ENCODE peak calls at places on chromosomes 1 and 21, in nine cellular contexts. One of them, this sample, is unnamed.

GRCh38 chr1:193011395-193011794 is 47.8 kb downstream of the UCHL5 start:
- DNase-seq in IMR-90: no peak
- DNase-seq in nephron progenitor cell: no peak
- DNase-seq in cardiac fibroblast: no peak
- DNase-seq in progenitor cell of endocrine pancreas: no peak
- DNase-seq in HFFc6: no peak
- DNase-seq in GM12865: no peak
- DNase-seq in GM06990: no peak
- DNase-seq in mesothelial cell of epicardium: no peak
- DNase-seq in this sample: no peak

GRCh38 chr21:35051287-35051818 is 2.3 kb upstream of the RUNX1 start:
- DNase-seq in IMR-90: peak
- DNase-seq in nephron progenitor cell: peak
- DNase-seq in cardiac fibroblast: peak
- DNase-seq in progenitor cell of endocrine pancreas: peak
- DNase-seq in HFFc6: no peak
- DNase-seq in GM12865: peak
- DNase-seq in GM06990: peak
- DNase-seq in mesothelial cell of epicardium: no peak
- DNase-seq in this sample: peak

GRCh38 chr1:170010443-170010842 is 64.1 kb downstream of the KIFAP3 start:
- DNase-seq in IMR-90: peak
- DNase-seq in nephron progenitor cell: peak
- DNase-seq in cardiac fibroblast: peak
- DNase-seq in progenitor cell of endocrine pancreas: no peak
- DNase-seq in HFFc6: peak
- DNase-seq in GM12865: peak
- DNase-seq in GM06990: no peak
- DNase-seq in mesothelial cell of epicardium: no peak
- DNase-seq in this sample: no peak

GRCh38 chr1:102891868-102892625 is 216.3 kb downstream of the COL11A1 start:
- DNase-seq in IMR-90: peak
- DNase-seq in nephron progenitor cell: no peak
- DNase-seq in cardiac fibroblast: peak
- DNase-seq in progenitor cell of endocrine pancreas: no peak
- DNase-seq in HFFc6: peak
- DNase-seq in GM12865: no peak
- DNase-seq in GM06990: no peak
- DNase-seq in mesothelial cell of epicardium: no peak
- DNase-seq in this sample: no peak

GRCh38 chr1:167761400-167761799 is 39.6 kb downstream of the MPZL1 start:
- DNase-seq in IMR-90: no peak
- DNase-seq in nephron progenitor cell: no peak
- DNase-seq in cardiac fibroblast: no peak
- DNase-seq in progenitor cell of endocrine pancreas: no peak
- DNase-seq in HFFc6: no peak
- DNase-seq in GM12865: no peak
- DNase-seq in GM06990: no peak
- DNase-seq in mesothelial cell of epicardium: no peak
- DNase-seq in this sample: no peak

GRCh38 chr1:151905070-151905442 is 4.3 kb downstream of the THEM4 start:
- DNase-seq in IMR-90: no peak
- DNase-seq in nephron progenitor cell: no peak
- DNase-seq in cardiac fibroblast: peak
- DNase-seq in progenitor cell of endocrine pancreas: no peak
- DNase-seq in HFFc6: no peak
- DNase-seq in GM12865: no peak
- DNase-seq in GM06990: no peak
- DNase-seq in mesothelial cell of epicardium: no peak
- DNase-seq in this sample: no peak

GRCh38 chr1:10594481-10595050 is 119.8 kb downstream of the PEX14 start:
- DNase-seq in IMR-90: no peak
- DNase-seq in nephron progenitor cell: no peak
- DNase-seq in cardiac fibroblast: no peak
- DNase-seq in progenitor cell of endocrine pancreas: no peak
- DNase-seq in HFFc6: no peak
- DNase-seq in GM12865: peak
- DNase-seq in GM06990: peak
- DNase-seq in mesothelial cell of epicardium: no peak
- DNase-seq in this sample: no peak

GRCh38 chr1:227197064-227197463 is 121.2 kb downstream of the CDC42BPA start:
- DNase-seq in IMR-90: no peak
- DNase-seq in nephron progenitor cell: no peak
- DNase-seq in cardiac fibroblast: no peak
- DNase-seq in progenitor cell of endocrine pancreas: no peak
- DNase-seq in HFFc6: no peak
- DNase-seq in GM12865: no peak
- DNase-seq in GM06990: no peak
- DNase-seq in mesothelial cell of epicardium: no peak
- DNase-seq in this sample: no peak

GRCh38 chr1:182392045-182393028 is 747 bp upstream of the GLUL start:
- DNase-seq in IMR-90: peak
- DNase-seq in nephron progenitor cell: no peak
- DNase-seq in cardiac fibroblast: peak
- DNase-seq in progenitor cell of endocrine pancreas: no peak
- DNase-seq in HFFc6: no peak
- DNase-seq in GM12865: peak
- DNase-seq in GM06990: no peak
- DNase-seq in mesothelial cell of epicardium: no peak
- DNase-seq in this sample: no peak

GRCh38 chr1:109768700-109769325 is 5.1 kb upstream of the EPS8L3 start:
- DNase-seq in IMR-90: no peak
- DNase-seq in nephron progenitor cell: no peak
- DNase-seq in cardiac fibroblast: no peak
- DNase-seq in progenitor cell of endocrine pancreas: no peak
- DNase-seq in HFFc6: no peak
- DNase-seq in GM12865: no peak
- DNase-seq in GM06990: no peak
- DNase-seq in mesothelial cell of epicardium: no peak
- DNase-seq in this sample: no peak

GRCh38 chr1:56627636-56628039 is 17.5 kb upstream of the PRKAA2 start:
- DNase-seq in IMR-90: peak
- DNase-seq in nephron progenitor cell: no peak
- DNase-seq in cardiac fibroblast: no peak
- DNase-seq in progenitor cell of endocrine pancreas: no peak
- DNase-seq in HFFc6: no peak
- DNase-seq in GM12865: no peak
- DNase-seq in GM06990: no peak
- DNase-seq in mesothelial cell of epicardium: no peak
- DNase-seq in this sample: no peak

GRCh38 chr1:201789245-201789644 is 39.7 kb upstream of the IPO9 start:
- DNase-seq in IMR-90: no peak
- DNase-seq in nephron progenitor cell: no peak
- DNase-seq in cardiac fibroblast: no peak
- DNase-seq in progenitor cell of endocrine pancreas: no peak
- DNase-seq in HFFc6: no peak
- DNase-seq in GM12865: no peak
- DNase-seq in GM06990: no peak
- DNase-seq in mesothelial cell of epicardium: no peak
- DNase-seq in this sample: no peak

GRCh38 chr1:76237201-76237600 is 162.7 kb downstream of the ST6GALNAC3 start:
- DNase-seq in IMR-90: no peak
- DNase-seq in nephron progenitor cell: no peak
- DNase-seq in cardiac fibroblast: no peak
- DNase-seq in progenitor cell of endocrine pancreas: no peak
- DNase-seq in HFFc6: no peak
- DNase-seq in GM12865: no peak
- DNase-seq in GM06990: no peak
- DNase-seq in mesothelial cell of epicardium: no peak
- DNase-seq in this sample: no peak

GRCh38 chr1:8189931-8190483 is 127.9 kb upstream of the SLC45A1 start:
- DNase-seq in IMR-90: peak
- DNase-seq in nephron progenitor cell: no peak
- DNase-seq in cardiac fibroblast: no peak
- DNase-seq in progenitor cell of endocrine pancreas: no peak
- DNase-seq in HFFc6: no peak
- DNase-seq in GM12865: no peak
- DNase-seq in GM06990: no peak
- DNase-seq in mesothelial cell of epicardium: no peak
- DNase-seq in this sample: no peak

GRCh38 chr1:189606795-189607476 is 870.7 kb downstream of the BRINP3 start:
- DNase-seq in IMR-90: peak
- DNase-seq in nephron progenitor cell: no peak
- DNase-seq in cardiac fibroblast: peak
- DNase-seq in progenitor cell of endocrine pancreas: no peak
- DNase-seq in HFFc6: no peak
- DNase-seq in GM12865: no peak
- DNase-seq in GM06990: no peak
- DNase-seq in mesothelial cell of epicardium: no peak
- DNase-seq in this sample: no peak

DNA sequence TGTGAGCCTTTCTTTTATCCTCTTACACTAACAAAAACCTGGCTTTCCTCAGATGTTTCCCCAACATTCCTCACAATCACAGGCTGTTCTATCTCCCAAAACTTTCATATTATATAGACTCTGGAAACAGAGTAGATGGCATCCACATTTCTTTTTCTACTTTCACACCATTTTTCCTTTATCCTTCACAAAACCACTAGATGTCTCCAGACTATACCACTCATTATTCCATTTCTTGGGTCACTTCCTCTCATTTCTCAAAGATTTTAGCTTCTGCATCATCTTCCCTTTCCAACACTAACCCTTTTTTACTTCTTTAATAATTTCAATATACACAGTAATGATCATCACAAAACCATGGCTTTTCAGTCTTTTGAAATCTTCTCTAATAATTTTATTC is 286.0 kb upstream of the DEPDC1 start:
- DNase-seq in IMR-90: no peak
- DNase-seq in nephron progenitor cell: no peak
- DNase-seq in cardiac fibroblast: no peak
- DNase-seq in progenitor cell of endocrine pancreas: no peak
- DNase-seq in HFFc6: no peak
- DNase-seq in GM12865: no peak
- DNase-seq in GM06990: no peak
- DNase-seq in mesothelial cell of epicardium: no peak
- DNase-seq in this sample: no peak
- TF ChIP-seq CTCF in IMR-90: no peak
- TF ChIP-seq CTCF in nephron progenitor cell: peak
- TF ChIP-seq CTCF in cardiac fibroblast: no peak
- TF ChIP-seq CTCF in progenitor cell of endocrine pancreas: no peak
- TF ChIP-seq CTCF in HFFc6: no peak
- TF ChIP-seq CTCF in GM12865: no peak
- TF ChIP-seq CTCF in GM06990: no peak
- TF ChIP-seq CTCF in mesothelial cell of epicardium: no peak
- TF ChIP-seq CTCF in this sample: no peak

GRCh38 chr1:229884765-229885164 is 182.3 kb upstream of the GALNT2 start:
- DNase-seq in IMR-90: no peak
- DNase-seq in nephron progenitor cell: no peak
- DNase-seq in cardiac fibroblast: no peak
- DNase-seq in progenitor cell of endocrine pancreas: no peak
- DNase-seq in HFFc6: no peak
- DNase-seq in GM12865: no peak
- DNase-seq in GM06990: no peak
- DNase-seq in mesothelial cell of epicardium: no peak
- DNase-seq in this sample: peak
- TF ChIP-seq CTCF in IMR-90: no peak
- TF ChIP-seq CTCF in nephron progenitor cell: no peak
- TF ChIP-seq CTCF in cardiac fibroblast: no peak
- TF ChIP-seq CTCF in progenitor cell of endocrine pancreas: no peak
- TF ChIP-seq CTCF in HFFc6: no peak
- TF ChIP-seq CTCF in GM12865: no peak
- TF ChIP-seq CTCF in GM06990: no peak
- TF ChIP-seq CTCF in mesothelial cell of epicardium: no peak
- TF ChIP-seq CTCF in this sample: no peak

DNA sequence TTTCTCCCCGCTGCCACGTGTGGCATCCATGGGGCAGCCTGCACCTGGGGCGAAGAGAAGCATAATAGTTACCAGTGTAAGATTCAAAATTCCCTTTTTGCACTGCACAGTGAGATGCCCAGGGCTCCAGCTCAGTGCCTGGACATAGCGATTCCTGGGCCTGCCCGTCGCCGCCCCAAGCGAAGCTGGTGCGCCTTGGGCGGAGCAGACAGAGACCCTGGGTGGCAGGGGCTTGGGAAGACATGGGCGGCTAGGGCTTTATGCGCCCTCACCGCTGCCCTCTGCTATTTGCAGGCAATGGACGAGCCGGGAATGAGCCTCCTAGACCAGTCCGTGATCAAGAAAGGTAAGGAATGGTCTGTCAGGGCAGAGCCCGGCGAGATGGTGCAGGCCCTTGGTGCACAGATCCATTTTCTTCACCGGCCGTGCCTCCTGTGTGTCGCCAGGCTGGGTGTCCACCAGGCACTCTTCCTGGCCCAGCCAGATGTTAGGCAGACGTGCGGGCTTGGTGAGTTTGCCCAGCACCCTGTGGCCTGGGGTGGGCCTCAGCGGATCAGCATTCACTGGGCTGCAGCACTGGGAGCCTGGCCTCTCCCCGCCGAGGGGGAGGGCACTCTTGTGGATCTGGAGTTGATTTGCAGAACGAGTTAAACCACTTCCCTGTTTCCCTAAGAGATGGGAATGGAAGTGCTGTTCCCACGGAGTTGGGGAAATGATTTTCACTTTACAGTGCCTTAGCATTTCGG is 1.7 kb downstream of the TFAP2E start:
- DNase-seq in IMR-90: no peak
- DNase-seq in nephron progenitor cell: no peak
- DNase-seq in cardiac fibroblast: no peak
- DNase-seq in progenitor cell of endocrine pancreas: no peak
- DNase-seq in HFFc6: no peak
- DNase-seq in GM12865: no peak
- DNase-seq in GM06990: no peak
- DNase-seq in mesothelial cell of epicardium: no peak
- DNase-seq in this sample: no peak
- TF ChIP-seq CTCF in IMR-90: no peak
- TF ChIP-seq CTCF in nephron progenitor cell: no peak
- TF ChIP-seq CTCF in cardiac fibroblast: no peak
- TF ChIP-seq CTCF in progenitor cell of endocrine pancreas: no peak
- TF ChIP-seq CTCF in HFFc6: no peak
- TF ChIP-seq CTCF in GM12865: no peak
- TF ChIP-seq CTCF in GM06990: no peak
- TF ChIP-seq CTCF in mesothelial cell of epicardium: no peak
- TF ChIP-seq CTCF in this sample: no peak

GRCh38 chr1:246526915-246527314 is 19.8 kb upstream of the SMYD3 start:
- DNase-seq in IMR-90: no peak
- DNase-seq in nephron progenitor cell: no peak
- DNase-seq in cardiac fibroblast: no peak
- DNase-seq in progenitor cell of endocrine pancreas: no peak
- DNase-seq in HFFc6: no peak
- DNase-seq in GM12865: no peak
- DNase-seq in GM06990: no peak
- DNase-seq in mesothelial cell of epicardium: no peak
- DNase-seq in this sample: no peak

GRCh38 chr1:246527402-246528088 is 20.5 kb upstream of the SMYD3 start:
- DNase-seq in IMR-90: no peak
- DNase-seq in nephron progenitor cell: no peak
- DNase-seq in cardiac fibroblast: peak
- DNase-seq in progenitor cell of endocrine pancreas: no peak
- DNase-seq in HFFc6: no peak
- DNase-seq in GM12865: peak
- DNase-seq in GM06990: peak
- DNase-seq in mesothelial cell of epicardium: no peak
- DNase-seq in this sample: no peak

GRCh38 chr1:246526380-246526779 is 19.3 kb upstream of the SMYD3 start:
- DNase-seq in IMR-90: no peak
- DNase-seq in nephron progenitor cell: no peak
- DNase-seq in cardiac fibroblast: no peak
- DNase-seq in progenitor cell of endocrine pancreas: no peak
- DNase-seq in HFFc6: no peak
- DNase-seq in GM12865: no peak
- DNase-seq in GM06990: no peak
- DNase-seq in mesothelial cell of epicardium: no peak
- DNase-seq in this sample: no peak

GRCh38 chr1:246530482-246530881 is 23.4 kb upstream of the SMYD3 start:
- DNase-seq in IMR-90: no peak
- DNase-seq in nephron progenitor cell: no peak
- DNase-seq in cardiac fibroblast: no peak
- DNase-seq in progenitor cell of endocrine pancreas: no peak
- DNase-seq in HFFc6: no peak
- DNase-seq in GM12865: no peak
- DNase-seq in GM06990: no peak
- DNase-seq in mesothelial cell of epicardium: no peak
- DNase-seq in this sample: no peak

GRCh38 chr1:246528933-246529731 is 22.1 kb upstream of the SMYD3 start:
- DNase-seq in IMR-90: no peak
- DNase-seq in nephron progenitor cell: no peak
- DNase-seq in cardiac fibroblast: no peak
- DNase-seq in progenitor cell of endocrine pancreas: no peak
- DNase-seq in HFFc6: no peak
- DNase-seq in GM12865: no peak
- DNase-seq in GM06990: no peak
- DNase-seq in mesothelial cell of epicardium: no peak
- DNase-seq in this sample: no peak
- TF ChIP-seq CTCF in IMR-90: no peak
- TF ChIP-seq CTCF in nephron progenitor cell: no peak
- TF ChIP-seq CTCF in cardiac fibroblast: no peak
- TF ChIP-seq CTCF in progenitor cell of endocrine pancreas: no peak
- TF ChIP-seq CTCF in HFFc6: no peak
- TF ChIP-seq CTCF in GM12865: no peak
- TF ChIP-seq CTCF in GM06990: no peak
- TF ChIP-seq CTCF in mesothelial cell of epicardium: no peak
- TF ChIP-seq CTCF in this sample: no peak

This sample was measured in GM13976.